ENCODE peak calls at places on chromosome 7, in ten cellular contexts. One of them, this sample, is unnamed.
A peak's percentile ranks its signal among the peaks of the same experiment; 100 is the strongest.

GRCh38 chr7:6508539-6508938 is 42.7 kb downstream of the GRID2IP start:
- DNase-seq in adrenal gland: no peak
- DNase-seq in transverse colon: no peak
- DNase-seq in uterus: no peak
- DNase-seq in A549: no peak
- DNase-seq in GM23338: no peak
- DNase-seq in A673: no peak
- DNase-seq in sigmoid colon: no peak
- DNase-seq in ovary: no peak
- DNase-seq in mammary epithelial cell: no peak
- DNase-seq in this sample: no peak

GRCh38 chr7:123557016-123557630 is 495 bp downstream of the NDUFA5 start:
- DNase-seq in adrenal gland: no peak
- DNase-seq in transverse colon: no peak
- DNase-seq in uterus: no peak
- DNase-seq in A549: no peak
- DNase-seq in GM23338: peak; percentile 35
- DNase-seq in A673: no peak
- DNase-seq in sigmoid colon: no peak
- DNase-seq in ovary: no peak
- DNase-seq in mammary epithelial cell: no peak
- DNase-seq in this sample: no peak

GRCh38 chr7:17722798-17723197 is 217.5 kb downstream of the SNX13 start:
- DNase-seq in adrenal gland: no peak
- DNase-seq in transverse colon: no peak
- DNase-seq in uterus: no peak
- DNase-seq in A549: no peak
- DNase-seq in GM23338: no peak
- DNase-seq in A673: no peak
- DNase-seq in sigmoid colon: no peak
- DNase-seq in ovary: no peak
- DNase-seq in mammary epithelial cell: no peak
- DNase-seq in this sample: no peak

GRCh38 chr7:158246960-158247673 is 340.5 kb downstream of the PTPRN2 start:
- DNase-seq in adrenal gland: peak; percentile 28
- DNase-seq in transverse colon: no peak
- DNase-seq in uterus: no peak
- DNase-seq in A549: no peak
- DNase-seq in GM23338: no peak
- DNase-seq in A673: no peak
- DNase-seq in sigmoid colon: peak; percentile 30
- DNase-seq in ovary: no peak
- DNase-seq in mammary epithelial cell: no peak
- DNase-seq in this sample: no peak

GRCh38 chr7:108299251-108300014 is 156.8 kb downstream of the NRCAM start:
- DNase-seq in adrenal gland: no peak
- DNase-seq in transverse colon: no peak
- DNase-seq in uterus: no peak
- DNase-seq in A549: peak; percentile 53
- DNase-seq in GM23338: no peak
- DNase-seq in A673: no peak
- DNase-seq in sigmoid colon: no peak
- DNase-seq in ovary: no peak
- DNase-seq in mammary epithelial cell: peak; percentile 70
- DNase-seq in this sample: no peak

GRCh38 chr7:19491821-19492452 is 216.9 kb downstream of the POLR1F start:
- DNase-seq in adrenal gland: no peak
- DNase-seq in transverse colon: no peak
- DNase-seq in uterus: no peak
- DNase-seq in A549: peak; percentile 24
- DNase-seq in GM23338: peak; percentile 61
- DNase-seq in A673: peak; percentile 37
- DNase-seq in sigmoid colon: no peak
- DNase-seq in ovary: no peak
- DNase-seq in mammary epithelial cell: peak; percentile 17
- DNase-seq in this sample: no peak

GRCh38 chr7:39271386-39271785 is 293.7 kb downstream of the POU6F2 start:
- DNase-seq in adrenal gland: peak; percentile 64
- DNase-seq in transverse colon: peak; percentile 22
- DNase-seq in uterus: peak; percentile 17
- DNase-seq in A549: peak; percentile 3
- DNase-seq in GM23338: peak; percentile 15
- DNase-seq in A673: peak; percentile 38
- DNase-seq in sigmoid colon: peak; percentile 82
- DNase-seq in ovary: peak; percentile 17
- DNase-seq in mammary epithelial cell: no peak
- DNase-seq in this sample: peak; percentile 62

GRCh38 chr7:31775511-31775910 is 88.5 kb downstream of the PPP1R17 start:
- DNase-seq in adrenal gland: no peak
- DNase-seq in transverse colon: no peak
- DNase-seq in uterus: no peak
- DNase-seq in A549: no peak
- DNase-seq in GM23338: peak; percentile 39
- DNase-seq in A673: no peak
- DNase-seq in sigmoid colon: no peak
- DNase-seq in ovary: no peak
- DNase-seq in mammary epithelial cell: no peak
- DNase-seq in this sample: no peak

GRCh38 chr7:152579070-152579469 is 96.9 kb downstream of the XRCC2 start:
- DNase-seq in adrenal gland: no peak
- DNase-seq in transverse colon: no peak
- DNase-seq in uterus: no peak
- DNase-seq in A549: no peak
- DNase-seq in GM23338: no peak
- DNase-seq in A673: no peak
- DNase-seq in sigmoid colon: no peak
- DNase-seq in ovary: no peak
- DNase-seq in mammary epithelial cell: no peak
- DNase-seq in this sample: no peak

GRCh38 chr7:26782501-26782900 is 81.9 kb downstream of the SKAP2 start:
- DNase-seq in adrenal gland: no peak
- DNase-seq in transverse colon: no peak
- DNase-seq in uterus: no peak
- DNase-seq in A549: no peak
- DNase-seq in GM23338: no peak
- DNase-seq in A673: peak; percentile 5
- DNase-seq in sigmoid colon: no peak
- DNase-seq in ovary: no peak
- DNase-seq in mammary epithelial cell: peak; percentile 33
- DNase-seq in this sample: no peak

GRCh38 chr7:138975343-138976104 is 5.7 kb downstream of the KIAA1549 start:
- DNase-seq in adrenal gland: no peak
- DNase-seq in transverse colon: no peak
- DNase-seq in uterus: no peak
- DNase-seq in A549: no peak
- DNase-seq in GM23338: peak; percentile 39
- DNase-seq in A673: peak; percentile 78
- DNase-seq in sigmoid colon: no peak
- DNase-seq in ovary: no peak
- DNase-seq in mammary epithelial cell: no peak
- DNase-seq in this sample: no peak

GRCh38 chr7:155665957-155666287 is 21.5 kb downstream of the RBM33 start:
- DNase-seq in adrenal gland: no peak
- DNase-seq in transverse colon: no peak
- DNase-seq in uterus: no peak
- DNase-seq in A549: peak; percentile 32
- DNase-seq in GM23338: no peak
- DNase-seq in A673: peak; percentile 65
- DNase-seq in sigmoid colon: no peak
- DNase-seq in ovary: no peak
- DNase-seq in mammary epithelial cell: peak; percentile 83
- DNase-seq in this sample: no peak

GRCh38 chr7:148242271-148242801 is 348.2 kb upstream of the C7orf33 start:
- DNase-seq in adrenal gland: no peak
- DNase-seq in transverse colon: peak; percentile 23
- DNase-seq in uterus: no peak
- DNase-seq in A549: peak; percentile 62
- DNase-seq in GM23338: peak; percentile 89
- DNase-seq in A673: peak; percentile 77
- DNase-seq in sigmoid colon: no peak
- DNase-seq in ovary: no peak
- DNase-seq in mammary epithelial cell: peak; percentile 55
- DNase-seq in this sample: no peak

GRCh38 chr7:2621061-2621828 is 10.5 kb upstream of the TTYH3 start:
- DNase-seq in adrenal gland: peak; percentile 86
- DNase-seq in transverse colon: peak; percentile 53
- DNase-seq in uterus: peak; percentile 84
- DNase-seq in A549: no peak
- DNase-seq in GM23338: peak; percentile 76
- DNase-seq in A673: no peak
- DNase-seq in sigmoid colon: peak; percentile 85
- DNase-seq in ovary: peak; percentile 86
- DNase-seq in mammary epithelial cell: no peak
- DNase-seq in this sample: peak; percentile 74

GRCh38 chr7:30843741-30844482 is 67.7 kb upstream of the AQP1 start:
- DNase-seq in adrenal gland: no peak
- DNase-seq in transverse colon: no peak
- DNase-seq in uterus: no peak
- DNase-seq in A549: no peak
- DNase-seq in GM23338: no peak
- DNase-seq in A673: no peak
- DNase-seq in sigmoid colon: no peak
- DNase-seq in ovary: no peak
- DNase-seq in mammary epithelial cell: no peak
- DNase-seq in this sample: no peak

DNA sequence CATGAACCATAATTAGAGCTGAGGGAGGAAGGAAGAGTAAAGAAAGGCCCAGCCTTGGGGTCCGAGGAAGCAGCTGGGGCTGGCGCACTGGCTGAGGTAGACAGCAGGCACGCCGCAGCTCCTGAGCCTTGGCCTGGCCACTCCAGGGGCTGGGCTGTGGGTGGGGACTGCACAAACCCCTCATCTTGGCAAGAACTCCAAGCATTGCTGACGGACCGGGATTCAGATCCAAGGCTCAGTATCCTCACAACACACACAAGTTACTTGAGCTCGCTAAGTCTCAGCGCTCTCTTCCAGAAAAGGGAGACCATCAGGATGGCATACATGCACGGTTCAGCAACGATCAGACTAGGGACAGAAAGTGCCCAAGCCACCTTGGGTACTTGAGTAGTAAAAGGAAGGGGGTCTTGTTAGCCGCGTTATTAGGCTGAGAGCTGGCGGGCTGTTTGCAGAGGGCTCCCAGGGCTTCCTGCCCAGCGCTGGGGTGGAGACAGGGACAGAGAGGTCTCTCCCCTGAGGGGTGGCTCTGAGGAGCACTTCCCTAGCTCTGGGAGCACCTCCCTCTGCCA is 4.5 kb downstream of the TNS3 start:
- DNase-seq in adrenal gland: no peak
- DNase-seq in transverse colon: no peak
- DNase-seq in uterus: no peak
- DNase-seq in A549: no peak
- DNase-seq in GM23338: no peak
- DNase-seq in A673: no peak
- DNase-seq in sigmoid colon: no peak
- DNase-seq in ovary: peak; percentile 63
- DNase-seq in mammary epithelial cell: no peak
- DNase-seq in this sample: peak; percentile 60
- H3K4me1 ChIP-seq in adrenal gland: peaks cover 83% of the 10 kb centered on the region
- H3K4me1 ChIP-seq in transverse colon: peaks cover 63% of the 10 kb centered on the region
- H3K4me1 ChIP-seq in uterus: peaks cover 8% of the 10 kb centered on the region
- H3K4me1 ChIP-seq in A549: peaks cover 78% of the 10 kb centered on the region
- H3K4me1 ChIP-seq in GM23338: peaks cover 57% of the 10 kb centered on the region
- H3K4me1 ChIP-seq in A673: no peaks in the 10 kb centered on the region
- H3K4me1 ChIP-seq in sigmoid colon: no peaks in the 10 kb centered on the region
- H3K4me1 ChIP-seq in ovary: peaks cover 44% of the 10 kb centered on the region
- H3K4me1 ChIP-seq in mammary epithelial cell: peaks cover 54% of the 10 kb centered on the region
- H3K4me1 ChIP-seq in this sample: peaks cover 71% of the 10 kb centered on the region

GRCh38 chr7:156968183-156968582 is 18.7 kb downstream of the NOM1 start:
- DNase-seq in adrenal gland: no peak
- DNase-seq in transverse colon: no peak
- DNase-seq in uterus: no peak
- DNase-seq in A549: no peak
- DNase-seq in GM23338: no peak
- DNase-seq in A673: no peak
- DNase-seq in sigmoid colon: no peak
- DNase-seq in ovary: no peak
- DNase-seq in mammary epithelial cell: no peak
- DNase-seq in this sample: no peak

GRCh38 chr7:156975620-156976019 is 26.1 kb downstream of the NOM1 start:
- DNase-seq in adrenal gland: no peak
- DNase-seq in transverse colon: no peak
- DNase-seq in uterus: no peak
- DNase-seq in A549: no peak
- DNase-seq in GM23338: no peak
- DNase-seq in A673: no peak
- DNase-seq in sigmoid colon: no peak
- DNase-seq in ovary: no peak
- DNase-seq in mammary epithelial cell: no peak
- DNase-seq in this sample: no peak

GRCh38 chr7:156966387-156966786 is 16.9 kb downstream of the NOM1 start:
- DNase-seq in adrenal gland: no peak
- DNase-seq in transverse colon: no peak
- DNase-seq in uterus: no peak
- DNase-seq in A549: no peak
- DNase-seq in GM23338: no peak
- DNase-seq in A673: no peak
- DNase-seq in sigmoid colon: no peak
- DNase-seq in ovary: no peak
- DNase-seq in mammary epithelial cell: no peak
- DNase-seq in this sample: no peak

GRCh38 chr7:156964971-156965370 is 15.5 kb downstream of the NOM1 start:
- DNase-seq in adrenal gland: no peak
- DNase-seq in transverse colon: no peak
- DNase-seq in uterus: no peak
- DNase-seq in A549: no peak
- DNase-seq in GM23338: no peak
- DNase-seq in A673: no peak
- DNase-seq in sigmoid colon: no peak
- DNase-seq in ovary: no peak
- DNase-seq in mammary epithelial cell: no peak
- DNase-seq in this sample: no peak

GRCh38 chr7:156969972-156970420 is 20.5 kb downstream of the NOM1 start:
- DNase-seq in adrenal gland: no peak
- DNase-seq in transverse colon: no peak
- DNase-seq in uterus: no peak
- DNase-seq in A549: no peak
- DNase-seq in GM23338: peak; percentile 32
- DNase-seq in A673: peak; percentile 29
- DNase-seq in sigmoid colon: no peak
- DNase-seq in ovary: no peak
- DNase-seq in mammary epithelial cell: peak; percentile 85
- DNase-seq in this sample: no peak
- TF ChIP-seq CTCF in adrenal gland: peak; percentile 49
- TF ChIP-seq CTCF in transverse colon: peak; percentile 46
- TF ChIP-seq CTCF in uterus: peak; percentile 18
- TF ChIP-seq CTCF in A549: peak; percentile 60
- TF ChIP-seq CTCF in GM23338: peak; percentile 61
- TF ChIP-seq CTCF in A673: peak; percentile 47
- TF ChIP-seq CTCF in sigmoid colon: peak; percentile 10
- TF ChIP-seq CTCF in ovary: no peak
- TF ChIP-seq CTCF in mammary epithelial cell: peak; percentile 28
- TF ChIP-seq CTCF in this sample: peak; percentile 47

GRCh38 chr7:500521-501420 is 18.9 kb downstream of the PDGFA start:
- DNase-seq in adrenal gland: no peak
- DNase-seq in transverse colon: no peak
- DNase-seq in uterus: no peak
- DNase-seq in A549: no peak
- DNase-seq in GM23338: no peak
- DNase-seq in A673: no peak
- DNase-seq in sigmoid colon: peak; percentile 61
- DNase-seq in ovary: no peak
- DNase-seq in mammary epithelial cell: no peak
- DNase-seq in this sample: no peak
- H3K27ac ChIP-seq in adrenal gland: no peak overlapping the region
- H3K27ac ChIP-seq in transverse colon: no peak overlapping the region
- H3K27ac ChIP-seq in uterus: no peak overlapping the region
- H3K27ac ChIP-seq in A549: no peak overlapping the region
- H3K27ac ChIP-seq in GM23338: no peak overlapping the region
- H3K27ac ChIP-seq in A673: no peak overlapping the region
- H3K27ac ChIP-seq in sigmoid colon: no peak overlapping the region
- H3K27ac ChIP-seq in ovary: no peak overlapping the region
- H3K27ac ChIP-seq in mammary epithelial cell: no peak overlapping the region
- H3K27ac ChIP-seq in this sample: no peak overlapping the region

GRCh38 chr7:133235212-133235883 is 17.5 kb upstream of the EXOC4 start:
- DNase-seq in adrenal gland: no peak
- DNase-seq in transverse colon: no peak
- DNase-seq in uterus: no peak
- DNase-seq in A549: no peak
- DNase-seq in GM23338: no peak
- DNase-seq in A673: no peak
- DNase-seq in sigmoid colon: no peak
- DNase-seq in ovary: no peak
- DNase-seq in mammary epithelial cell: peak; percentile 57
- DNase-seq in this sample: no peak
- H3K4me1 ChIP-seq in adrenal gland: no peaks in the 10 kb centered on the region
- H3K4me1 ChIP-seq in transverse colon: no peaks in the 10 kb centered on the region
- H3K4me1 ChIP-seq in uterus: no peaks in the 10 kb centered on the region
- H3K4me1 ChIP-seq in A549: no peaks in the 10 kb centered on the region
- H3K4me1 ChIP-seq in GM23338: no peaks in the 10 kb centered on the region
- H3K4me1 ChIP-seq in A673: no peaks in the 10 kb centered on the region
- H3K4me1 ChIP-seq in sigmoid colon: no peaks in the 10 kb centered on the region
- H3K4me1 ChIP-seq in ovary: no peaks in the 10 kb centered on the region
- H3K4me1 ChIP-seq in mammary epithelial cell: no peaks in the 10 kb centered on the region
- H3K4me1 ChIP-seq in this sample: no peaks in the 10 kb centered on the region